ENCODE peak calls at places on chromosome 15, in six cellular contexts. J is kidney epithelial cell, I is BE2C, O is fibroblast of lung, K is glutamatergic neuron, C is fibroblast of pulmonary artery. F is an unnamed sample.

GRCh38 chr15:63202858-63203257 is 13.5 kb downstream of the RAB8B start:
- DNase-seq in J (no peak), I (no peak), O (no peak), K (no peak), C (no peak), F (no peak)

GRCh38 chr15:68210821-68211655 is 5.9 kb upstream of the CALML4 start:
- DNase-seq in J (no peak), I (peak), O (peak), K (peak), C (peak), F (peak)

GRCh38 chr15:63922551-63923315 is 89.0 kb upstream of the HERC1 start:
- DNase-seq in J (no peak), I (peak), O (no peak), K (no peak), C (no peak), F (no peak)

GRCh38 chr15:98666441-98666840 is 18.1 kb downstream of the IGF1R start:
- DNase-seq in J (no peak), I (no peak), O (no peak), K (no peak), C (no peak), F (no peak)

GRCh38 chr15:99983171-99983891 is 250.1 kb upstream of the LYSMD4 start:
- DNase-seq in J (no peak), I (no peak), O (no peak), K (no peak), C (peak), F (no peak)

GRCh38 chr15:77808077-77808476 is 175.4 kb upstream of the LINGO1 start:
- DNase-seq in J (no peak), I (no peak), O (no peak), K (no peak), C (no peak), F (no peak)

GRCh38 chr15:100880139-100880896 is 687 bp downstream of the ALDH1A3 start:
- DNase-seq in J (no peak), I (no peak), O (no peak), K (peak), C (peak), F (no peak)

GRCh38 chr15:90184119-90184785 is 16.9 kb upstream of the SEMA4B start:
- DNase-seq in J (peak), I (no peak), O (peak), K (no peak), C (peak), F (peak)

GRCh38 chr15:82699726-82700125 is 9.9 kb downstream of the AP3B2 start:
- DNase-seq in J (no peak), I (no peak), O (no peak), K (no peak), C (no peak), F (no peak)

GRCh38 chr15:66505430-66505811 is 295 bp downstream of the ZWILCH start:
- DNase-seq in J (no peak), I (no peak), O (no peak), K (no peak), C (peak), F (no peak)

GRCh38 chr15:74140445-74140761 is 10.0 kb downstream of the ISLR2 start:
- DNase-seq in J (no peak), I (no peak), O (no peak), K (no peak), C (no peak), F (no peak)

GRCh38 chr15:53581513-53581912 is 177.9 kb downstream of the WDR72 start:
- DNase-seq in J (no peak), I (no peak), O (no peak), K (no peak), C (no peak), F (no peak)

DNA sequence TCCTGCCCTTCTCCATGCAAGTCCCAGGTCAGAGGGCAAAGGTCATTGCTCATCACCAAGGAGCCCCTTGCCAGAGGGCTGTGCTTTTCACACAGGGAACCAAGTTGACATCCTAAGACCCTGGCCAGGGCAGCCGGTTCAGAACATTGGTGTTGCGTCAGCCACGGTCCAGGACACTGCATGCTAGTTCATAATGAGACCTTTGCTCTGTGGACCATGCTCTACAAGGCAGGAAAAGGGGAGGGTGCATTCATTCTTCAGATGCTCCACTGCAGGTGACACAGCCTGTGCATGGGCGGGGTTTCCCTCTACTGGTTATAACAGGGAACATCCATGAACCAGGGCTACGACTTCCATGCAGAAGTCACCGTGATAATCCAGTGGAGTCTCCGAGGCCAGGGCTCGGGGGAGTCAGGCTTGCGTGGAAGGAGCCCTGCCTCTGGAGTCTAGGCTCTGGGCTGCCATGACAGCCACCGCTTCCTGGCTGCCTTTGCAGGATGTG is 81.6 kb downstream of the OCA2 start:
- DNase-seq in J (no peak), I (peak), O (no peak), K (peak), C (no peak), F (no peak)
- TF ChIP-seq CTCF in J (no peak), I (peak), O (no peak), K (peak), C (no peak), F (no peak)

DNA sequence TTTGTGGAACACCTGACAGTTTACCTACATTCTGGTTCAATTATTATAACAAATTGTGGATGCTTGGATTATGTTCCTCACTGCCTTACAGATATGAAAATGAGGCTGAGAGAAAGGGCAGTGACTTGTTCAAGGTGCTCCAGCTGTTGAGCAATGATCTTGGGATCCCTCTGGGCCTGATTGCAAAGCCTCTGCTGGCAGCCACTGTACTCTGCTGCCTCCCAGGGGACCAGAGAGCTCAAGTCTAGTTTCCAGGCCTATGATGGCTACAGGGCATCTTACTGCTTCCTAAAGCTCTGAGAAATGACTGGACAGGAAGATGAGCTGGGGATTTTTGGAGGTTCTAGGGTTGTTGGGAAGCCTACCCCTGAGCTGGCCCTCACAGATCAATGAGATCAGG is 2.3 kb upstream of the SHC4 start:
- DNase-seq in J (no peak), I (peak), O (peak), K (no peak), C (peak), F (peak)
- TF ChIP-seq CTCF in J (peak), I (peak), O (peak), K (no peak), C (peak), F (peak)

DNA sequence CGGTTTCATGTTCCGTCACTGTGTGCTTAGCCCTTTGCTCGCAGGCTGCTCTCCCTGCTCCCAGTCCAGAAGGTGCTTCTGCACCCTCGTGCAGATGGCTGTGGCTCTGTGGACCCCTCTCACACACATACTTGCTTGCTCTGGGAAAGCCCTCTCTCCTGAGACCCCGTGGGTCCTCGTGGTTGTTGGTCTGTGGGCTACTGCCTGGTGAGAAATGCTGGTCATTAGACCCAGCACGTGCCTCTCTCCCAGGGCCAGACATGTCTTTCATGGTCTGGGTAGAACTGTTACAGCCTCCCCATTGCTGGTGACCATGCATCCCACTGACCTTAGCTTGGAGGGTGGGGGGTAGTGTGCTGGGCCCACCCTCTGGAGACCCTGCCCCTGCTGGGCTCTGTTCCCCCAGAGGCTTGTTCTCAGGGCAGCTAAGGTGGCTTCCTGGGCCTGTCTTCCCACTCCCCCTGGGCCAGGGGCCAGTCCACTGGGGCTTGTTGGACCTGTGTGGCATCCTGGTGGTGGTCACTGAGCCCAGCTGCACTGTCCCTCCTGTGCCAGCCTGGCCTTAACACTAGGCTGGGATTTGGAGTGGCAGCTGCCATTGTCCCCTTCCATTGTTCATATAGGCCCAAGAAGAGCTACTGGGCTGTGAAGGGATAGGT is 10.6 kb downstream of the C15orf39 start:
- DNase-seq in J (no peak), I (no peak), O (no peak), K (no peak), C (no peak), F (no peak)
- TF ChIP-seq CTCF in J (no peak), I (no peak), O (no peak), K (no peak), C (no peak), F (no peak)

GRCh38 chr15:95887666-95888480 is 442.6 kb upstream of the NR2F2 start:
- DNase-seq in J (no peak), I (no peak), O (no peak), K (no peak), C (no peak), F (no peak)

GRCh38 chr15:95888762-95889161 is 441.7 kb upstream of the NR2F2 start:
- DNase-seq in J (no peak), I (no peak), O (no peak), K (no peak), C (no peak), F (no peak)

GRCh38 chr15:95880630-95881029 is 449.9 kb upstream of the NR2F2 start:
- DNase-seq in J (no peak), I (no peak), O (no peak), K (no peak), C (no peak), F (no peak)

GRCh38 chr15:95883064-95883463 is 447.4 kb upstream of the NR2F2 start:
- DNase-seq in J (no peak), I (no peak), O (no peak), K (no peak), C (no peak), F (no peak)

GRCh38 chr15:95884276-95884675 is 446.2 kb upstream of the NR2F2 start:
- DNase-seq in J (no peak), I (no peak), O (no peak), K (no peak), C (no peak), F (no peak)
- TF ChIP-seq CTCF in J (no peak), I (no peak), O (no peak), K (no peak), C (no peak), F (no peak)

GRCh38 chr15:42577514-42578031 is 2.2 kb downstream of the STARD9 start:
- DNase-seq in J (no peak), I (no peak), O (peak), K (no peak), C (peak), F (peak)
- TF ChIP-seq CTCF in J (no peak), I (no peak), O (no peak), K (no peak), C (no peak), F (no peak)

GRCh38 chr15:37220949-37221670 is 120.8 kb upstream of the MEIS2 start:
- DNase-seq in J (no peak), I (peak), O (no peak), K (no peak), C (no peak), F (no peak)

GRCh38 chr15:37218351-37218916 is 118.1 kb upstream of the MEIS2 start:
- DNase-seq in J (no peak), I (no peak), O (no peak), K (no peak), C (no peak), F (no peak)

GRCh38 chr15:37223089-37223488 is 122.7 kb upstream of the MEIS2 start:
- DNase-seq in J (no peak), I (no peak), O (no peak), K (no peak), C (no peak), F (no peak)

GRCh38 chr15:37219211-37219701 is 118.9 kb upstream of the MEIS2 start:
- DNase-seq in J (no peak), I (peak), O (no peak), K (no peak), C (peak), F (no peak)

GRCh38 chr15:37221671-37222207 is 121.4 kb upstream of the MEIS2 start:
- DNase-seq in J (no peak), I (peak), O (no peak), K (no peak), C (no peak), F (no peak)
- TF ChIP-seq CTCF in J (no peak), I (no peak), O (no peak), K (no peak), C (no peak), F (no peak)

DNA sequence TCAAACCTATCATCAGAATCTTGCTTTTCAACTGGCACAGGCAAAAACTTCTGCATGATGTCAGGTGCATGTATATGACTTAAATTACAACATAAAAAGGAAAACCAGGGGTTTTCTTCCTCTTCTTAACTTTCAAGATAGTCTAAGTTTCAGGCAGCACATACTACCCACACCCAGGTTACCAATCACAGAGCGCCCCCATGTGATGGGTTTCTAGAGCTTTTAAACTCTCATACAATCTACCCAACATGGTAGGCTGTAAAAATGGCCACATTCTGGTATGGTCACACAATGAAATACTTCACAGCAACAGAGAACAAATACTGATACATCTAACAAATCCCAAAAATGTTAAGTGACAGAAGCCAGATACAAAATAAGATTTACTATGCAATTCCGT is 7.4 kb downstream of the MESD start:
- DNase-seq in J (no peak), I (no peak), O (no peak), K (no peak), C (no peak), F (peak)
- TF ChIP-seq CTCF in J (no peak), I (no peak), O (no peak), K (no peak), C (no peak), F (peak)

GRCh38 chr15:57911247-57911646 is 154.3 kb downstream of the ALDH1A2 start:
- DNase-seq in J (no peak), I (peak), O (no peak), K (no peak), C (peak), F (no peak)
- TF ChIP-seq CTCF in J (no peak), I (peak), O (no peak), K (no peak), C (no peak), F (no peak)

GRCh38 chr15:89177116-89177515 is 44.3 kb downstream of the RLBP1 start:
- DNase-seq in J (no peak), I (no peak), O (no peak), K (no peak), C (no peak), F (no peak)

GRCh38 chr15:89175617-89176191 is 45.7 kb downstream of the RLBP1 start:
- DNase-seq in J (no peak), I (no peak), O (no peak), K (no peak), C (no peak), F (no peak)

GRCh38 chr15:89177633-89178306 is 43.6 kb downstream of the RLBP1 start:
- DNase-seq in J (peak), I (peak), O (peak), K (peak), C (peak), F (peak)

GRCh38 chr15:89179966-89180875 is 41.2 kb downstream of the RLBP1 start:
- DNase-seq in J (no peak), I (no peak), O (no peak), K (no peak), C (peak), F (no peak)

GRCh38 chr15:89178307-89178977 is 42.9 kb downstream of the RLBP1 start:
- DNase-seq in J (no peak), I (no peak), O (no peak), K (no peak), C (no peak), F (no peak)
- TF ChIP-seq CTCF in J (no peak), I (no peak), O (no peak), K (no peak), C (no peak), F (no peak)